ENCODE peak calls at places on chromosomes 6 and 20, in six cellular contexts. One of them, this sample, is unnamed.

GRCh38 chr6:141540207-141540606 is 592.5 kb upstream of the GJE1 start:
- DNase-seq in NCI-H526: no peak
- DNase-seq in BE2C: no peak
- DNase-seq in NB4: no peak
- DNase-seq in posterior cingulate gyrus: no peak
- DNase-seq in left ventricle myocardium inferior: no peak
- DNase-seq in this sample: no peak

GRCh38 chr6:88843040-88843439 is 120.4 kb downstream of the RNGTT start:
- DNase-seq in NB4: no peak
- DNase-seq in NCI-H526: no peak
- DNase-seq in left ventricle myocardium inferior: no peak
- DNase-seq in BE2C: no peak
- DNase-seq in posterior cingulate gyrus: no peak
- DNase-seq in this sample: no peak

GRCh38 chr20:53831812-53832211 is 238.2 kb upstream of the ZNF217 start:
- DNase-seq in posterior cingulate gyrus: no peak
- DNase-seq in left ventricle myocardium inferior: no peak
- DNase-seq in NB4: no peak
- DNase-seq in BE2C: no peak
- DNase-seq in NCI-H526: no peak
- DNase-seq in this sample: no peak

GRCh38 chr6:55874309-55874708 is 1.1 kb downstream of the BMP5 start:
- DNase-seq in NCI-H526: peak
- DNase-seq in NB4: no peak
- DNase-seq in left ventricle myocardium inferior: no peak
- DNase-seq in BE2C: no peak
- DNase-seq in posterior cingulate gyrus: no peak
- DNase-seq in this sample: no peak

GRCh38 chr6:75611702-75612375 is 10.2 kb downstream of the SENP6 start:
- DNase-seq in posterior cingulate gyrus: no peak
- DNase-seq in BE2C: no peak
- DNase-seq in NCI-H526: no peak
- DNase-seq in NB4: peak
- DNase-seq in left ventricle myocardium inferior: no peak
- DNase-seq in this sample: no peak

GRCh38 chr20:5504061-5504739 is 187.4 kb upstream of the PROKR2 start:
- DNase-seq in NCI-H526: no peak
- DNase-seq in posterior cingulate gyrus: peak
- DNase-seq in NB4: peak
- DNase-seq in BE2C: peak
- DNase-seq in left ventricle myocardium inferior: peak
- DNase-seq in this sample: peak

GRCh38 chr20:10568032-10568431 is 105.8 kb downstream of the JAG1 start:
- DNase-seq in NB4: no peak
- DNase-seq in BE2C: no peak
- DNase-seq in left ventricle myocardium inferior: no peak
- DNase-seq in posterior cingulate gyrus: no peak
- DNase-seq in NCI-H526: no peak
- DNase-seq in this sample: no peak

GRCh38 chr6:156262014-156262413 is 515.2 kb upstream of the ARID1B start:
- DNase-seq in posterior cingulate gyrus: no peak
- DNase-seq in NB4: no peak
- DNase-seq in left ventricle myocardium inferior: no peak
- DNase-seq in BE2C: peak
- DNase-seq in NCI-H526: no peak
- DNase-seq in this sample: no peak

GRCh38 chr6:154984146-154984545 is 11.0 kb upstream of the TIAM2 start:
- DNase-seq in left ventricle myocardium inferior: no peak
- DNase-seq in BE2C: no peak
- DNase-seq in posterior cingulate gyrus: no peak
- DNase-seq in NCI-H526: no peak
- DNase-seq in NB4: no peak
- DNase-seq in this sample: no peak

GRCh38 chr6:32177182-32177787 is 920 bp upstream of the RNF5 start:
- DNase-seq in left ventricle myocardium inferior: no peak
- DNase-seq in NCI-H526: peak
- DNase-seq in posterior cingulate gyrus: no peak
- DNase-seq in BE2C: peak
- DNase-seq in NB4: peak
- DNase-seq in this sample: no peak

GRCh38 chr20:38165089-38165965 is at the start of gene TGM2:
- DNase-seq in left ventricle myocardium inferior: peak
- DNase-seq in NCI-H526: peak
- DNase-seq in posterior cingulate gyrus: peak
- DNase-seq in BE2C: peak
- DNase-seq in NB4: peak
- DNase-seq in this sample: peak

GRCh38 chr6:3773696-3774298 is 22.3 kb upstream of the PXDC1 start:
- DNase-seq in NB4: no peak
- DNase-seq in NCI-H526: no peak
- DNase-seq in posterior cingulate gyrus: no peak
- DNase-seq in left ventricle myocardium inferior: peak
- DNase-seq in BE2C: no peak
- DNase-seq in this sample: no peak

GRCh38 chr6:15349379-15349778 is 103.5 kb downstream of the JARID2 start:
- DNase-seq in NCI-H526: no peak
- DNase-seq in left ventricle myocardium inferior: no peak
- DNase-seq in posterior cingulate gyrus: no peak
- DNase-seq in BE2C: no peak
- DNase-seq in NB4: no peak
- DNase-seq in this sample: no peak

GRCh38 chr6:53728570-53729194 is 63.1 kb upstream of the KLHL31 start:
- DNase-seq in NCI-H526: no peak
- DNase-seq in posterior cingulate gyrus: peak
- DNase-seq in NB4: peak
- DNase-seq in left ventricle myocardium inferior: peak
- DNase-seq in BE2C: peak
- DNase-seq in this sample: peak

GRCh38 chr20:32507998-32508774 is 76.9 kb downstream of the NOL4L start:
- DNase-seq in BE2C: no peak
- DNase-seq in NB4: peak
- DNase-seq in posterior cingulate gyrus: no peak
- DNase-seq in NCI-H526: no peak
- DNase-seq in left ventricle myocardium inferior: no peak
- DNase-seq in this sample: no peak

GRCh38 chr20:47438464-47439381 is 63.0 kb upstream of the NCOA3 start:
- DNase-seq in NB4: no peak
- DNase-seq in left ventricle myocardium inferior: no peak
- DNase-seq in BE2C: peak
- DNase-seq in posterior cingulate gyrus: no peak
- DNase-seq in NCI-H526: no peak
- DNase-seq in this sample: no peak

GRCh38 chr6:157438611-157439109 is 57.7 kb downstream of the ZDHHC14 start:
- DNase-seq in posterior cingulate gyrus: no peak
- DNase-seq in NB4: no peak
- DNase-seq in NCI-H526: no peak
- DNase-seq in BE2C: no peak
- DNase-seq in left ventricle myocardium inferior: no peak
- DNase-seq in this sample: no peak

GRCh38 chr20:12166053-12166717 is 248.5 kb downstream of the BTBD3 start:
- DNase-seq in BE2C: peak
- DNase-seq in NCI-H526: no peak
- DNase-seq in left ventricle myocardium inferior: peak
- DNase-seq in NB4: peak
- DNase-seq in posterior cingulate gyrus: no peak
- DNase-seq in this sample: no peak

GRCh38 chr6:25132934-25133333 is 146.2 kb upstream of the CARMIL1 start:
- DNase-seq in BE2C: no peak
- DNase-seq in NB4: no peak
- DNase-seq in posterior cingulate gyrus: no peak
- DNase-seq in left ventricle myocardium inferior: no peak
- DNase-seq in NCI-H526: no peak
- DNase-seq in this sample: no peak

GRCh38 chr6:36432151-36432633 is 10.5 kb downstream of the PXT1 start:
- DNase-seq in NCI-H526: no peak
- DNase-seq in left ventricle myocardium inferior: no peak
- DNase-seq in BE2C: no peak
- DNase-seq in NB4: no peak
- DNase-seq in posterior cingulate gyrus: no peak
- DNase-seq in this sample: no peak

GRCh38 chr6:56842602-56843475 is 112.1 kb upstream of the BEND6 start:
- DNase-seq in NB4: peak
- DNase-seq in BE2C: peak
- DNase-seq in posterior cingulate gyrus: peak
- DNase-seq in NCI-H526: peak
- DNase-seq in left ventricle myocardium inferior: peak
- DNase-seq in this sample: no peak

GRCh38 chr6:71072508-71072907 is 115.6 kb upstream of the B3GAT2 start:
- DNase-seq in NCI-H526: no peak
- DNase-seq in posterior cingulate gyrus: no peak
- DNase-seq in left ventricle myocardium inferior: no peak
- DNase-seq in BE2C: no peak
- DNase-seq in NB4: no peak
- DNase-seq in this sample: no peak

GRCh38 chr20:63312268-63312667 is 19.3 kb downstream of the COL20A1 start:
- DNase-seq in NB4: no peak
- DNase-seq in NCI-H526: no peak
- DNase-seq in BE2C: no peak
- DNase-seq in posterior cingulate gyrus: no peak
- DNase-seq in left ventricle myocardium inferior: peak
- DNase-seq in this sample: no peak

GRCh38 chr6:25181923-25182322 is 97.3 kb upstream of the CARMIL1 start:
- DNase-seq in NCI-H526: no peak
- DNase-seq in NB4: no peak
- DNase-seq in BE2C: no peak
- DNase-seq in posterior cingulate gyrus: no peak
- DNase-seq in left ventricle myocardium inferior: no peak
- DNase-seq in this sample: no peak

GRCh38 chr6:113870917-113871316 is 13.8 kb downstream of the MARCKS start:
- DNase-seq in left ventricle myocardium inferior: no peak
- DNase-seq in NCI-H526: no peak
- DNase-seq in posterior cingulate gyrus: no peak
- DNase-seq in BE2C: no peak
- DNase-seq in NB4: no peak
- DNase-seq in this sample: no peak

GRCh38 chr6:22251331-22251730 is 45.5 kb downstream of the PRL start:
- DNase-seq in NCI-H526: no peak
- DNase-seq in NB4: no peak
- DNase-seq in posterior cingulate gyrus: no peak
- DNase-seq in BE2C: no peak
- DNase-seq in left ventricle myocardium inferior: no peak
- DNase-seq in this sample: no peak

GRCh38 chr6:27547157-27548075 is 74.5 kb upstream of the ZNF184 start:
- DNase-seq in BE2C: peak
- DNase-seq in left ventricle myocardium inferior: no peak
- DNase-seq in NCI-H526: peak
- DNase-seq in NB4: peak
- DNase-seq in posterior cingulate gyrus: no peak
- DNase-seq in this sample: no peak